ENCODE peak calls at places on chromosome 2, in six cellular contexts. Q is uterus, M is K562, L is IMR-90, O is ovary, R is HCT116. V is an unnamed sample.

GRCh38 chr2:239318790-239319189 is 82.0 kb downstream of the HDAC4 start:
- DNase-seq in Q (no peak), M (peak; percentile 51), L (peak; percentile 20), O (no peak), R (no peak), V (no peak)

GRCh38 chr2:28664120-28664842 is 87.3 kb upstream of the PPP1CB start:
- DNase-seq in Q (peak; percentile 69), M (no peak), L (peak; percentile 54), O (peak; percentile 59), R (no peak), V (no peak)

GRCh38 chr2:148666555-148666954 is 22.0 kb downstream of the EPC2 start:
- DNase-seq in Q (no peak), M (no peak), L (no peak), O (no peak), R (no peak), V (no peak)

GRCh38 chr2:28439127-28439526 is 46.5 kb downstream of the FOSL2 start:
- DNase-seq in Q (no peak), M (no peak), L (no peak), O (no peak), R (no peak), V (no peak)

GRCh38 chr2:209076151-209076550 is 347.7 kb upstream of the MAP2 start:
- DNase-seq in Q (no peak), M (no peak), L (no peak), O (no peak), R (no peak), V (no peak)

GRCh38 chr2:237955640-237956401 is 11.0 kb upstream of the UBE2F start:
- DNase-seq in Q (peak; percentile 24), M (no peak), L (no peak), O (no peak), R (no peak), V (no peak)

GRCh38 chr2:37625156-37625555 is 46.3 kb downstream of the CDC42EP3 start:
- DNase-seq in Q (no peak), M (no peak), L (peak; percentile 80), O (no peak), R (no peak), V (no peak)

GRCh38 chr2:12045864-12046291 is 299.4 kb downstream of the LPIN1 start:
- DNase-seq in Q (no peak), M (no peak), L (no peak), O (no peak), R (no peak), V (no peak)

GRCh38 chr2:240819404-240820013 is 510 bp downstream of the KIF1A start:
- DNase-seq in Q (no peak), M (no peak), L (no peak), O (no peak), R (no peak), V (no peak)

GRCh38 chr2:38274286-38275276 is 102.5 kb downstream of the ATL2 start:
- DNase-seq in Q (no peak), M (peak; percentile 47), L (peak; percentile 87), O (no peak), R (peak; percentile 79), V (no peak)

GRCh38 chr2:6186332-6187100 is 494.3 kb downstream of the SOX11 start:
- DNase-seq in Q (no peak), M (no peak), L (peak; percentile 87), O (no peak), R (no peak), V (no peak)

GRCh38 chr2:144364988-144365738 is 154.8 kb downstream of the ZEB2 start:
- DNase-seq in Q (no peak), M (no peak), L (peak; percentile 72), O (no peak), R (no peak), V (no peak)

GRCh38 chr2:237667891-237668290 is 40.5 kb downstream of the LRRFIP1 start:
- DNase-seq in Q (peak; percentile 22), M (no peak), L (no peak), O (no peak), R (no peak), V (no peak)

GRCh38 chr2:173087214-173087581 is 11.6 kb downstream of the MAP3K20 start:
- DNase-seq in Q (no peak), M (no peak), L (peak; percentile 69), O (no peak), R (no peak), V (no peak)

GRCh38 chr2:118774458-118775133 is 72.9 kb downstream of the EN1 start:
- DNase-seq in Q (peak; percentile 49), M (peak; percentile 82), L (peak; percentile 7), O (peak; percentile 31), R (no peak), V (peak; percentile 53)

GRCh38 chr2:66985901-66986300 is 411.2 kb upstream of the ETAA1 start:
- DNase-seq in Q (no peak), M (no peak), L (peak; percentile 35), O (no peak), R (no peak), V (no peak)

GRCh38 chr2:7530001-7530400 is 612.8 kb downstream of the RNF144A start:
- DNase-seq in Q (no peak), M (no peak), L (no peak), O (no peak), R (no peak), V (no peak)

GRCh38 chr2:44195714-44196113 is 27.0 kb downstream of the PPM1B start:
- DNase-seq in Q (no peak), M (no peak), L (no peak), O (no peak), R (no peak), V (no peak)

GRCh38 chr2:28658369-28658768 is 93.3 kb upstream of the PPP1CB start:
- DNase-seq in Q (no peak), M (no peak), L (peak; percentile 86), O (no peak), R (no peak), V (no peak)

GRCh38 chr2:192313773-192314172 is 119.0 kb upstream of the TMEFF2 start:
- DNase-seq in Q (no peak), M (no peak), L (no peak), O (no peak), R (no peak), V (no peak)

GRCh38 chr2:102122909-102123308 is 19.6 kb upstream of the IL1R1 start:
- DNase-seq in Q (no peak), M (no peak), L (no peak), O (no peak), R (no peak), V (no peak)
- H3K27ac ChIP-seq in Q (peak overlapping the region; percentile 37), M (no peak overlapping the region), L (peak overlapping the region; percentile 89), O (no peak overlapping the region), R (no peak overlapping the region), V (no peak overlapping the region)

DNA sequence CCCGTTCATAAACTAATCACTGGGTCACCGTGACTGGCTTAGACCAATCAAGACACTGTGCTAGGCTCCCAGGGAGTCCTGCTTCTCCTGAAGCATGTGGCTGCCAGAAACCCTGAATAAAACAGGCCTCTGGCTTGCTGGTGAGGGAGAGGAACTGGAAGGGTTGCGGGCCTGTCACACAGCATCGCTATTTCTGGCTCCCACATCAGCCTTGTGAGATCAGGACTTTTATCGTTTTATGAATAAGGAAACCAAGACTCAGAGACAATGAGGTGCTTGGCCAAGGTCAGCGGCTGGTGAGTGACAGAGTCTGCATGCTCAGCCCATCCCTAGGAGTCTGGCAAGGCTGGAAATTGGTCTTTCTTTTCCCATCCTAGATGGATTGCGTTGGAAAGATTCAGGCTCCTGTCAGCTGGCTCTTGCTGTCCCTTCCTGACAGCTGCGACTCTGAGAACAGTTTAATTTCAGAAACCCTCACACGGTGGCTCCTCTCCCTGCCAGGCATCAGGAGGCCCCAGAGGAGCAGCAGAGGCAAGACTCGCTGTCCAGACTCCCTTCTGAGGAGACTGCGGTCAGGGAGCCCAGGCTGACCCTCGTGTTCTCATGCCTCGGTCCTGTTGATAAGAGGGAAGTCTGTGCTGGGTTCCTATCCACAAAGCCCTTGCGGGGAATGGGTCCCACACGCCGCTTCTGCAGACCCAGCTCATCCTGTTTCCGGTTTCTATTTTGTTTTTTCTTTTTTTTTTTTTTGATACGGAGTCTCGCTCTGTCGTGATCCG is 104.4 kb upstream of the TAF1B start:
- DNase-seq in Q (peak; percentile 19), M (no peak), L (no peak), O (no peak), R (no peak), V (no peak)
- H3K4me3 ChIP-seq in Q (peak overlapping the region; percentile 32), M (no peak overlapping the region), L (no peak overlapping the region), O (peak overlapping the region; percentile 26), R (no peak overlapping the region), V (no peak overlapping the region)

DNA sequence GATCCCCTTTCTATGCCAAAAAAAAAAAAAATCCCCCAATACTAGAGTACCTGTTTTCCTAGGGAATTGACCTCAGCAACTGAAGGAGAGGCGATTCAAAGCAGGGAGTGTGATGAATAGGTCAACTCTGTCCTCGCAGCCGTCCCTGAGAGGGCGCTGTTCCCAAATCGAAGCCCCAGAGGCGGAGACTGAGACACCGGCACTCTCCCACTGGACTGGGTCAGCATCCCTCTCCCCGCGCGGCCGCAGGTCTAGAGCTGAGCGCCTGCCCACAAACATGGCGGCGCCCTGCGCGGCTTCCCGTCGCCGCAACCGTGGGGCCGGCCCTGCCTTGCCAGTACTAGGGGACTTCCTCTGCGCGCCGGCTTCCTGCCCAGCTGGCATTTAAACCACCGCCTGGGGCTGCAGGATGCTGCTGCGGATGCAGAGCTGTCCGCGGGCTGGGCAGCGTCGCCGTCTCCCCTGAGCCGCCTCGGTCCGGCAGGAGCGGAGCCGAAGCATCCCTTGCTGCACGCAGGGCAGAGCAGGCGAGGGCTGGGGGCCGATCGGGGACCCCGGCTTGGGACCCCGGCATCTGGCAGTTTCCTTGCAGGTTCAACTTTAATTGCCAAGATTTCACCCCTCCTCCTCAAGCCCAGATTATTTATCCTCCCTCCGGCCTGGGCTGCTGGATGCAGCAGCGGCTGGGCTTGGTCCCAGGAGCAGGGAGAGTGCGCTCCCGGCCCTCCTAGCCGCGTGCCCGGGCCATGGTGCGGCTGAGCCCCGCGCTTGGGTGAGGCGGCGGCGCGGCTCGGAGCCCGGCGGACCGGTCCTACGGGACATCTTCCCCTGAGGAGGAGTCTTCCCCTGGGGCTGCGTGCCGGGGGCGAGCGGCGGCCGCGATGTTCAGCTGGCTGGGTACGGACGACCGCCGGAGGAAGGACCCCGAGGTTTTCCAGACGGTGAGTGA is at the start of gene EHD3:
- DNase-seq in Q (peak; percentile 86), M (peak; percentile 77), L (peak; percentile 91), O (peak; percentile 85), R (no peak), V (peak; percentile 83)
- TF ChIP-seq POLR2A in Q (peak; percentile 24), M (no peak), L (peak; percentile 72), O (no peak), R (no peak), V (peak; percentile 51)

GRCh38 chr2:20231632-20232031 is 6.7 kb upstream of the SDC1 start:
- DNase-seq in Q (no peak), M (no peak), L (peak; percentile 76), O (no peak), R (peak; percentile 90), V (peak; percentile 60)

GRCh38 chr2:20235655-20236302 is 10.8 kb upstream of the SDC1 start:
- DNase-seq in Q (no peak), M (no peak), L (no peak), O (no peak), R (no peak), V (no peak)

GRCh38 chr2:20229322-20230201 is 4.6 kb upstream of the SDC1 start:
- DNase-seq in Q (no peak), M (no peak), L (no peak), O (no peak), R (no peak), V (no peak)

GRCh38 chr2:20231159-20231558 is 6.2 kb upstream of the SDC1 start:
- DNase-seq in Q (no peak), M (no peak), L (no peak), O (no peak), R (no peak), V (no peak)

DNA sequence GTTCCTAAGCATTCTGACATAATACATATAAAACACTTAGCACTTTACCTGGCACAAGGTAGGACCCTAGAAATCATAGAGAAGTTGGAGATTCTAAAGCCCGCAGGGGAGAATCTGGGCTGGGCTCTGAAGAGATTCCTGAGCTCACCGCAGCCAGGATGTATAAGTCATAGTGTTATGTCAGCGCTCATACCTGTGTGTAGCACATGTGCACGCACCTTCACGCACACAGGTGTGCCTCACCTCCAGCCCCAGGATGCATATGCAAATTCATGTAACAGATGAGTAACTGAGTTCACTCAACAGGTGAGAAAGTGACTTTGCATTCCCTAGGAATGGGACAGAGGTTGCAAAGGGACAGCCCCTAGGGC is 7.9 kb upstream of the SDC1 start:
- DNase-seq in Q (no peak), M (no peak), L (no peak), O (no peak), R (no peak), V (no peak)
- H3K27ac ChIP-seq in Q (no peak overlapping the region), M (no peak overlapping the region), L (no peak overlapping the region), O (no peak overlapping the region), R (no peak overlapping the region), V (no peak overlapping the region)

V was measured in right lobe of liver.